ENCODE peak calls at places on chromosome 22, in six cellular contexts. C, I, N, T, D and O are unnamed samples.

GRCh38 chr22:46072030-46072881 is 78.1 kb upstream of the PPARA start:
- DNase-seq in D (no peak), C (no peak), N (no peak), I (no peak), T (no peak), O (no peak)

GRCh38 chr22:20560716-20561115 is 53.3 kb downstream of the MED15 start:
- DNase-seq in D (no peak), C (no peak), N (no peak), T (no peak), I (no peak), O (no peak)

GRCh38 chr22:39396797-39397195 is 2.8 kb upstream of the TAB1 start:
- DNase-seq in C (no peak), I (no peak), D (no peak), N (no peak), T (no peak), O (no peak)

GRCh38 chr22:37101311-37102063 is 8.0 kb downstream of the TMPRSS6 start:
- DNase-seq in C (no peak), D (no peak), N (no peak), T (no peak), I (no peak), O (no peak)

GRCh38 chr22:36184433-36185035 is 17.1 kb downstream of the APOL4 start:
- DNase-seq in C (no peak), N (no peak), D (no peak), I (no peak), T (no peak), O (no peak)

GRCh38 chr22:36287881-36288515 is 35.1 kb downstream of the APOL1 start:
- DNase-seq in C (no peak), I (no peak), T (no peak), N (no peak), D (no peak), O (no peak)

GRCh38 chr22:37728620-37729019 is 31.8 kb downstream of the TRIOBP start:
- DNase-seq in C (no peak), T (no peak), D (no peak), I (no peak), N (no peak), O (no peak)

GRCh38 chr22:22156716-22157499 is 87.7 kb upstream of the VPREB1 start:
- DNase-seq in T (peak), D (peak), C (peak), I (peak), N (peak), O (peak)

GRCh38 chr22:32076726-32077550 is 33.9 kb downstream of the SLC5A1 start:
- DNase-seq in T (no peak), N (no peak), D (no peak), I (no peak), C (no peak), O (no peak)

GRCh38 chr22:36411589-36412258 is 24.0 kb upstream of the MYH9 start:
- DNase-seq in C (no peak), T (no peak), N (no peak), D (no peak), I (no peak), O (no peak)

GRCh38 chr22:27370281-27370680 is 431.3 kb downstream of the MN1 start:
- DNase-seq in D (no peak), T (no peak), C (no peak), N (no peak), I (no peak), O (no peak)

GRCh38 chr22:23154461-23154860 is 9.2 kb downstream of the RAB36 start:
- DNase-seq in D (no peak), T (peak), C (no peak), N (no peak), I (no peak), O (no peak)

GRCh38 chr22:37172266-37173245 is 15.5 kb downstream of the C1QTNF6 start:
- DNase-seq in D (no peak), I (no peak), C (peak), N (no peak), T (no peak), O (no peak)

GRCh38 chr22:35329114-35329847 is 29.6 kb downstream of the TOM1 start:
- DNase-seq in C (no peak), N (no peak), D (no peak), T (no peak), I (no peak), O (peak)

GRCh38 chr22:32079110-32080089 is 36.3 kb downstream of the SLC5A1 start:
- DNase-seq in D (peak), I (no peak), N (peak), C (no peak), T (no peak), O (no peak)

GRCh38 chr22:19912236-19912999 is 29.2 kb upstream of the COMT start:
- DNase-seq in C (no peak), T (peak), D (no peak), N (no peak), I (no peak), O (no peak)

GRCh38 chr22:26377170-26377825 is 51.8 kb upstream of the ASPHD2 start:
- DNase-seq in D (no peak), N (no peak), I (no peak), C (no peak), T (no peak), O (no peak)

GRCh38 chr22:24011735-24012068 is 598 bp downstream of the CABIN1 start:
- DNase-seq in T (no peak), I (no peak), N (no peak), C (peak), D (no peak), O (peak)

GRCh38 chr22:40651563-40652501 is 15.3 kb upstream of the MRTFA start:
- DNase-seq in C (peak), D (peak), I (no peak), N (peak), T (peak), O (peak)

GRCh38 chr22:22931557-22932270 is 44.1 kb downstream of the IGLL5 start:
- DNase-seq in N (no peak), C (no peak), T (no peak), D (no peak), I (peak), O (no peak)

GRCh38 chr22:47395481-47395880 is 633.0 kb downstream of the TBC1D22A start:
- DNase-seq in C (no peak), N (no peak), T (no peak), D (no peak), I (no peak), O (no peak)

GRCh38 chr22:36160499-36160942 is at the start of gene APOL3:
- DNase-seq in T (no peak), I (peak), N (no peak), C (no peak), D (no peak), O (peak)

GRCh38 chr22:20566420-20567260 is 59.2 kb downstream of the MED15 start:
- DNase-seq in I (no peak), C (no peak), T (no peak), D (no peak), N (no peak), O (no peak)

GRCh38 chr22:19996694-19997384 is 19.8 kb downstream of the ARVCF start:
- DNase-seq in T (no peak), N (no peak), C (peak), I (no peak), D (no peak), O (no peak)

GRCh38 chr22:38305481-38306448 is 11.5 kb downstream of the CSNK1E start:
- DNase-seq in I (peak), N (no peak), D (no peak), C (no peak), T (peak), O (peak)

GRCh38 chr22:27241430-27242110 is 560.0 kb downstream of the MN1 start:
- DNase-seq in I (no peak), D (no peak), C (peak), T (no peak), N (no peak), O (no peak)

GRCh38 chr22:26848244-26848920 is 191.0 kb downstream of the MIAT start:
- DNase-seq in C (no peak), I (no peak), D (no peak), T (no peak), N (no peak), O (no peak)

GRCh38 chr22:46945481-46945880 is 183.0 kb downstream of the TBC1D22A start:
- DNase-seq in N (no peak), I (no peak), C (no peak), T (no peak), D (no peak), O (no peak)

GRCh38 chr22:26835929-26836528 is 178.6 kb downstream of the MIAT start:
- DNase-seq in T (peak), D (peak), I (no peak), C (peak), N (peak), O (peak)

GRCh38 chr22:36659762-36660509 is 43.6 kb downstream of the CACNG2 start:
- DNase-seq in N (peak), C (peak), I (no peak), T (peak), D (no peak), O (peak)

DNA sequence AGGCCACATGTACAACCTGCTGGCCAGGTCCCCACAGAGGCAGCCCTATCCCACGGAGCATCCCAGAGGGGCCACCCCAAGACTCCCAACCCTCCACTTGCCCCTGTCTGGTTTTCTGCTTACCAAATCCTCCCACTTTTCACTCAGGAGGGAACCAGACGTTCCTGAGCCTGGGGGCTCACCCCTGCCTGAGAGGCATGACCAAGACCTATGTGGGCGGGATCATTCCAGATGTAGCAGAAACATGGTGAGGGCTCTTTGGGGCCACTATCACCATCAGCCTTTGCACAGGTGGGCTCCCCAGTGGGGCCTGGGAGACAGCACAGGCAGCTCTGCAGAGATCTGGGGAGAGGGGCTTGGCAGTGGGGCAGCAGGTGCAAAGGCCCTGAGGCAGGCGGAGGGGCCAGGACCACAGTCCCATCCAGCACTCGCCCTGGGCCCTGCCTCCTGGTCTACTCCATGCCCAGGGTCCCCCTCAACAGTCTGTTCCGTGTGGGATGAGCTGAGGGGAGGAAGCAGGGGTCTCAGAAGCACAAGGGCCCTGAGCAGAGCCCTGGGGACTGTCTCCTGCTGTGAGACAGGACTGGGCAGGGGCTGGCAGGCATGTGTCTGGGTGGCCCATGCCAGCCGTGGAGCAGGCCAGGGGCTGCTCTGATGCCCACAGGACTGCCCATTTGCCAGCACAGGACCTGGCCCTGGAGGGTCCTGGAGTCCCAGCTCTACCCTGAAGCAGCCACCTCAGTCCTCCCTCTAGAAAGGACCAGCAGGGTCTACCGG is 9.4 kb downstream of the PIM3 start:
- DNase-seq in N (no peak), I (no peak), D (no peak), T (no peak), C (peak), O (no peak)
- TF ChIP-seq JUND in N (no peak), I (no peak), D (no peak), T (no peak), C (no peak), O (no peak)

GRCh38 chr22:44444341-44445306 is 53.4 kb downstream of the RTL6 start:
- DNase-seq in C (peak), I (no peak), N (no peak), D (peak), T (no peak), O (no peak)
- TF ChIP-seq JUND in C (no peak), I (no peak), N (no peak), D (no peak), T (no peak), O (no peak)

GRCh38 chr22:33867118-33867863 is 53.0 kb downstream of the LARGE1 start:
- DNase-seq in I (no peak), C (no peak), D (no peak), T (no peak), N (no peak), O (no peak)
- TF ChIP-seq JUND in I (no peak), C (no peak), D (no peak), T (no peak), N (no peak), O (no peak)

DNA sequence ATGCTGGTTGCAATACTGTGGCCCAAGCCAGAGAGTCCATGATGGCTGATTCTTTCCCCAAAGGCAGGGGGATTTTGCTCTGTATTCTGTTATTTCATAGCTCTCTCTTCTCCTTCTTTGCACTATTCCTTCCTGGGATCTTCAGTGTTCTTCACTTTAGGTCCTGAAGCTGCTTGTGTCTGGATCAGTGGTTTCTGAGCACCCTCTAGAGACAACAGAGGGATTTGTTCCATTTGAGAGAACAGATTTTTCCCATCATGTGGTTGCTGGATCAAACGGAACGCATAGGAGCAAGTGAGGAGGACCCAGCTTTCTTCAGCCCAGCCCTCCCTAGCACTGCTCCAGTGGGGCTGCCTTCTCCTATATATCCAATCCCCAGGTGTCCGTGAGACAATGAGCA is 68.7 kb upstream of the SYN3 start:
- DNase-seq in I (no peak), C (peak), D (peak), T (no peak), N (no peak), O (peak)
- TF ChIP-seq JUND in I (no peak), C (no peak), D (no peak), T (no peak), N (no peak), O (no peak)

GRCh38 chr22:29337631-29338284 is 22.3 kb upstream of the RASL10A start:
- DNase-seq in I (no peak), T (no peak), D (no peak), C (no peak), N (no peak), O (no peak)

GRCh38 chr22:29336751-29337490 is 21.4 kb upstream of the RASL10A start:
- DNase-seq in T (no peak), N (no peak), D (no peak), C (no peak), I (no peak), O (peak)

GRCh38 chr22:29340566-29340965 is 25.1 kb upstream of the RASL10A start:
- DNase-seq in T (no peak), D (no peak), C (no peak), N (no peak), I (no peak), O (no peak)

GRCh38 chr22:29339381-29340235 is 24.1 kb upstream of the RASL10A start:
- DNase-seq in I (no peak), T (no peak), C (no peak), N (no peak), D (no peak), O (no peak)

DNA sequence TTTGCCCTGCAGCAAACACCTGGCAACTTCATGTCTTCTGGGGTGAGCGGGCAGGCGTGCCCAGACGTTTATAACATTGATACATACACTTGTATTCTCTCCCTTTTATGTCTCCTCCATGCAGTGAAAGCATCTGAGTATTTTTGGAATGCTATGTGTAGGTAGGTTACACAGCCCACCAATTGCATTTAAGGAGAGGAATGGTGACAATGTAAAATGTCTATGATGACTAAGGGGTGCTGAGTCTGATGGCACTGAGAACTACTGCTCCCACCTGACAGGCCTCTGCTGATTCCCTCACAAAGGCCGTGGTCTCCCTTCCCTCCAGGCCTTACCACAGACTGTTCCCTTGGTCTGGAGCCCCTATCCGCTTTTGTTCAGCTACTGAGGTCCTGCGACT is 22.9 kb upstream of the RASL10A start:
- DNase-seq in D (no peak), I (no peak), T (no peak), C (no peak), N (no peak), O (no peak)
- TF ChIP-seq JUND in D (no peak), I (no peak), T (no peak), C (no peak), N (no peak), O (no peak)

DNA sequence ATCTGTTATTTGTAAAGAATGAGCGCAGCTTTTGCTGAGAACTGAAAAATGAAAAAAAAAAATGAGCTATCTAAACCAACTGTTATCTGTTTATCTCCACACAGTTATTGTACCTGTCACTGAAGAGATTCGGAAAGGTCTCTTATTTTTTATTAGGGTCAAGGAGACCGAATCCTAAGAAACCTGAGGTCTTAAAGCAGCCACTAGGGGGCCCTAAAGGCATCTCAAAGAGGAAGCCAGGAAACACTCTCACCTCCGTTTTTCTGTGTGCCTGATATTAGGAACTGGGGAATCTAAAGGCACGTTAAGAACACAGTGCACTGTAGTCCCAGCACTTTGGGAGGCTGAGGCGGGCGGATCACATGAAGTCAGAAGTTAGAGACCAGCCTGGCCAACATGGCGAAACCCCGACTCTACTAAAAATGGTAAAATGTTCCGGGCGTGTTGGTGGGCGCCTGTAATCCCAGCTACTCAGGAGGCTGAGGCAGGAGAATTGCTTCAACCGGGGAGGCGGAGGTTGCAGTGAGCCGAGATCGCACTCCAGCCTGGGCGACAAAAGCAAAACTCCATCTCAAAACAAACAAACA is 3.5 kb upstream of the LARGE1 start:
- DNase-seq in C (peak), N (peak), D (no peak), I (no peak), T (peak), O (peak)
- TF ChIP-seq JUND in C (no peak), N (no peak), D (no peak), I (no peak), T (no peak), O (no peak)

GRCh38 chr22:18057568-18058209 is 20.1 kb upstream of the PEX26 start:
- DNase-seq in D (no peak), N (peak), C (no peak), T (no peak), I (peak), O (no peak)
- TF ChIP-seq JUND in D (no peak), N (peak), C (peak), T (peak), I (peak), O (no peak)

DNA sequence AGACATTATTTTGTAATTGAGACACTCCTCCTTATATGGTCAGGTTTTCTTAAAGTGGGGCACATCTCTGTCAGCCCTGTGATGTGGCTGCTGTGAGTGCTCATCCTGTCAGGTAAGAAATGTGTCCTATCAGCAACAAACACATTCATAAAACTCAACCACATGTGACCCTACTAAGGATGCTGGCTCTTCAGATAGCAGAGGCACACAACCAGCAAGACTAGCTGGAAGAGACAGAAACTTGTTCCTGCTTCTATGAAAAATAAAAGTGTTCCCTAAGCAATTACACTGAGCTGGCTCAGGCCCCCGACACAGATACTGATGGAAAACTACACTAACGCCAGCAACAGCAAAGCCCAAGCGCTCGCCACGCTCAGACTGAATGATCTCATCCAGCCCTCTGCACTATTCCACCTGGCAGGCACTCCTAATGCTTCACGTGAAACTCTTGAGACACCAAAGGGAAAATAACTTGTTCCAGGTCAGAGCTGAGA is 49.8 kb upstream of the CYP2D6 start:
- DNase-seq in C (no peak), N (no peak), I (no peak), D (no peak), T (peak), O (no peak)
- TF ChIP-seq JUND in C (no peak), N (no peak), I (no peak), D (no peak), T (no peak), O (no peak)